ENCODE peak calls at places on chromosomes 12 and 14, in ten cellular contexts. O is endothelial cell, L is ELR, X is astrocyte of the spinal cord, E is GM23248, H is NCI-H1092 treated with DMSO at 0.1 percent for 48 hours, B is AG10803, W is progenitor cell of endocrine pancreas, D is OCI-LY7, V is DMS 273 treated with DMSO at 0.1 percent for 48 hours. P is an unnamed sample.

GRCh38 chr12:64893961-64894360 is 69.5 kb downstream of the TBC1D30 start:
- DNase-seq in O (no peak), L (peak), X (peak), E (peak), H (no peak), B (peak), W (no peak), D (no peak), V (no peak), P (no peak)

GRCh38 chr14:77184396-77185092 is 2.9 kb downstream of the TMEM63C start:
- DNase-seq in O (no peak), L (no peak), X (no peak), E (no peak), H (no peak), B (no peak), W (no peak), D (no peak), V (no peak), P (no peak)

GRCh38 chr14:89343356-89343755 is 73.7 kb downstream of the FOXN3 start:
- DNase-seq in O (no peak), L (no peak), X (no peak), E (no peak), H (no peak), B (no peak), W (no peak), D (no peak), V (no peak), P (no peak)

GRCh38 chr12:116544656-116545055 is 14.5 kb upstream of the MAP1LC3B2 start:
- DNase-seq in O (no peak), L (no peak), X (no peak), E (no peak), H (no peak), B (peak), W (no peak), D (no peak), V (no peak), P (no peak)

GRCh38 chr14:80434574-80435321 is 223.4 kb upstream of the DIO2 start:
- DNase-seq in O (no peak), L (peak), X (peak), E (peak), H (no peak), B (no peak), W (no peak), D (no peak), V (no peak), P (no peak)

GRCh38 chr12:77343291-77343690 is 277.9 kb upstream of the E2F7 start:
- DNase-seq in O (no peak), L (peak), X (peak), E (peak), H (no peak), B (peak), W (no peak), D (no peak), V (no peak), P (no peak)

GRCh38 chr12:1473418-1473817 is 121.0 kb downstream of the FBXL14 start:
- DNase-seq in O (no peak), L (peak), X (no peak), E (peak), H (no peak), B (peak), W (no peak), D (no peak), V (no peak), P (no peak)

GRCh38 chr12:54306925-54307731 is 6.3 kb upstream of the NFE2 start:
- DNase-seq in O (no peak), L (peak), X (no peak), E (peak), H (no peak), B (peak), W (no peak), D (no peak), V (no peak), P (no peak)

GRCh38 chr14:69670093-69670492 is 58.7 kb downstream of the SUSD6 start:
- DNase-seq in O (no peak), L (no peak), X (peak), E (no peak), H (no peak), B (no peak), W (no peak), D (no peak), V (no peak), P (no peak)

GRCh38 chr14:105486974-105487448 is 325 bp downstream of the CRIP1 start:
- DNase-seq in O (no peak), L (no peak), X (no peak), E (no peak), H (no peak), B (peak), W (no peak), D (no peak), V (no peak), P (no peak)

GRCh38 chr12:15336772-15337553 is 14.7 kb downstream of the PTPRO start:
- DNase-seq in O (no peak), L (peak), X (peak), E (peak), H (no peak), B (peak), W (no peak), D (no peak), V (no peak), P (no peak)

GRCh38 chr12:114512351-114512750 is 106.4 kb upstream of the TBX5 start:
- DNase-seq in O (no peak), L (peak), X (no peak), E (no peak), H (no peak), B (no peak), W (no peak), D (no peak), V (no peak), P (no peak)

GRCh38 chr14:51321036-51321435 is 81.0 kb downstream of the TMX1 start:
- DNase-seq in O (no peak), L (no peak), X (no peak), E (no peak), H (no peak), B (no peak), W (no peak), D (no peak), V (no peak), P (no peak)